ENCODE peak calls at places on chromosomes 2 and 18, in four cellular contexts. L is hepatocyte, W is NCI-H748 treated with DMSO at 0.1 percent for 48 hours, R is NCI-H524. V is an unnamed sample.

GRCh38 chr2:194003911-194004310 is 1653.1 kb upstream of the SLC39A10 start:
- DNase-seq in L (no peak), W (no peak), R (no peak), V (no peak)

GRCh38 chr18:36392163-36392887 is 94.8 kb downstream of the FHOD3 start:
- DNase-seq in W (no peak), L (no peak), R (peak; percentile 14), V (no peak)

GRCh38 chr18:11020454-11020853 is 128.9 kb downstream of the PIEZO2 start:
- DNase-seq in L (no peak), R (no peak), W (no peak), V (no peak)

GRCh38 chr2:208326016-208326415 is 60.0 kb downstream of the PIKFYVE start:
- DNase-seq in L (no peak), R (no peak), W (no peak), V (no peak)

GRCh38 chr2:101803945-101804696 is 106.6 kb downstream of the MAP4K4 start:
- DNase-seq in L (no peak), W (no peak), R (peak; percentile 83), V (no peak)

GRCh38 chr2:129103922-129104878 is 785.5 kb upstream of the HS6ST1 start:
- DNase-seq in R (no peak), W (peak; percentile 21), L (no peak), V (no peak)

GRCh38 chr2:196479350-196479749 is 160.2 kb upstream of the CCDC150 start:
- DNase-seq in L (no peak), W (no peak), R (no peak), V (peak; percentile 77)

GRCh38 chr2:119383410-119384140 is 16.8 kb downstream of the DBI start:
- DNase-seq in L (peak; percentile 33), W (no peak), R (peak; percentile 91), V (no peak)

GRCh38 chr2:47014564-47015051 is 99.0 kb upstream of the MCFD2 start:
- DNase-seq in L (no peak), R (no peak), W (no peak), V (no peak)

GRCh38 chr2:143171817-143172216 is 42.6 kb downstream of the ARHGAP15 start:
- DNase-seq in R (peak; percentile 46), W (no peak), L (peak; percentile 19), V (no peak)

GRCh38 chr2:15331787-15332186 is 229.3 kb downstream of the NBAS start:
- DNase-seq in R (no peak), L (no peak), W (no peak), V (no peak)

V was measured in AG04449.